ENCODE peak calls at places on chromosome 5, in ten cellular contexts. F is adrenal gland, R is A673, S is heart left ventricle, B is stomach, U is cardiac muscle cell, I is sigmoid colon, A is transverse colon, Q is suprapubic skin, W is breast epithelium. P is an unnamed sample.

GRCh38 chr5:152369298-152369697 is 35.8 kb downstream of the NMUR2 start:
- DNase-seq in S (no peak), A (no peak), R (no peak), Q (no peak), W (no peak), U (no peak), I (no peak), B (no peak), F (no peak), P (no peak)

GRCh38 chr5:128276537-128277216 is 193.1 kb downstream of the SLC12A2 start:
- DNase-seq in W (no peak), U (no peak), Q (no peak), F (no peak), A (no peak), R (no peak), B (no peak), S (no peak), I (no peak), P (no peak)

GRCh38 chr5:73497537-73498056 is 645 bp upstream of the BTF3 start:
- DNase-seq in W (no peak), U (no peak), S (no peak), I (no peak), F (no peak), R (peak; percentile 27), Q (no peak), A (no peak), B (no peak), P (no peak)

GRCh38 chr5:73296772-73297171 is 123.8 kb downstream of the TMEM174 start:
- DNase-seq in S (no peak), U (no peak), A (no peak), R (no peak), W (no peak), F (no peak), Q (no peak), B (no peak), I (no peak), P (no peak)

GRCh38 chr5:139752506-139753350 is 42.9 kb upstream of the PSD2 start:
- DNase-seq in U (no peak), F (no peak), I (no peak), W (no peak), A (no peak), S (no peak), R (peak; percentile 64), Q (no peak), B (no peak), P (no peak)

GRCh38 chr5:147789820-147790219 is 7.3 kb upstream of the JAKMIP2 start:
- DNase-seq in B (no peak), A (no peak), S (no peak), I (no peak), R (no peak), W (no peak), F (peak; percentile 57), Q (no peak), U (no peak), P (no peak)

GRCh38 chr5:89211836-89212235 is 328.9 kb upstream of the MEF2C start:
- DNase-seq in W (no peak), R (no peak), A (no peak), I (no peak), U (no peak), B (no peak), S (no peak), Q (no peak), F (no peak), P (no peak)

GRCh38 chr5:179135441-179136215 is 75.5 kb downstream of the ZNF354C start:
- DNase-seq in A (no peak), Q (no peak), B (no peak), U (no peak), F (no peak), R (no peak), S (no peak), I (no peak), W (no peak), P (no peak)

GRCh38 chr5:100760700-100761099 is 142.4 kb downstream of the ST8SIA4 start:
- DNase-seq in R (no peak), F (no peak), A (no peak), U (peak; percentile 2), I (no peak), S (no peak), Q (no peak), W (no peak), B (no peak), P (no peak)

GRCh38 chr5:69414885-69415583 is at the start of gene MARVELD2:
- DNase-seq in S (peak; percentile 69), A (peak; percentile 94), F (peak; percentile 79), I (no peak), B (peak; percentile 96), W (peak; percentile 88), U (peak; percentile 76), R (no peak), Q (peak; percentile 74), P (peak; percentile 30)

GRCh38 chr5:58985759-58986158 is 402.9 kb downstream of the RAB3C start:
- DNase-seq in F (no peak), R (no peak), I (no peak), W (no peak), S (no peak), A (no peak), B (no peak), Q (no peak), U (no peak), P (no peak)

GRCh38 chr5:149403923-149404745 is 25.0 kb upstream of the IL17B start:
- DNase-seq in A (no peak), U (no peak), I (peak; percentile 55), R (peak; percentile 50), Q (no peak), B (no peak), W (no peak), S (no peak), F (no peak), P (no peak)

GRCh38 chr5:58503634-58504033 is 12.4 kb downstream of the GAPT start:
- DNase-seq in S (no peak), B (no peak), I (no peak), U (no peak), W (no peak), A (no peak), F (no peak), R (no peak), Q (no peak), P (no peak)

GRCh38 chr5:119706049-119706448 is 76.7 kb downstream of the FAM170A start:
- DNase-seq in W (no peak), B (no peak), U (no peak), R (no peak), S (no peak), A (peak; percentile 44), F (no peak), I (no peak), Q (no peak), P (no peak)

GRCh38 chr5:168770996-168771395 is 191.8 kb upstream of the PANK3 start:
- DNase-seq in B (no peak), I (no peak), Q (no peak), F (peak; percentile 14), S (no peak), W (no peak), U (no peak), A (no peak), R (no peak), P (no peak)
- H3K36me3 ChIP-seq in B (peaks cover 10% of the 10 kb centered on the region), I (peaks cover 58% of the 10 kb centered on the region), Q (peaks cover 13% of the 10 kb centered on the region), F (no peaks in the 10 kb centered on the region), S (no peaks in the 10 kb centered on the region), W (no peaks in the 10 kb centered on the region), U (peaks cover 5% of the 10 kb centered on the region), A (no peaks in the 10 kb centered on the region), R (no peaks in the 10 kb centered on the region), P (no peaks in the 10 kb centered on the region)

DNA sequence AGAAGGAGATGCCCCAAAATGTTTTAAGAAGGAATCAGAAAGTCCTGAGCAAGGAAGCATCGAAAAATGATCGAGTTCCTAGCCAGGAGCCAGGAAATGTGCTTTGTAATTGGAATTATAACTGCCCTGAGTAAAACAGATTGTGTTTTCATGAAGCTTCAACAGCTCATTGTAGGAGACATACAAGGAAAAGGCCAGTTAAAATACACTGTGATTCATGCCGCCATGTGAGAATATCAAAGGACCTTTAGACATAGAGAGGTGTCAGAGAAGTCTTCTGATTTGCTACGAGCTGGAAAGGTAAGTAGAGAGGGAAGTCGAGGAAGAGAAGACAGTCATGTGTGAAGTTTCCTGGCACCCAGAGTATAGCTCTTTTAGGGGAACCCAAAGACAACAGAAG is 60.9 kb downstream of the NR3C1 start:
- DNase-seq in S (no peak), B (no peak), A (no peak), I (no peak), U (no peak), Q (no peak), F (no peak), R (no peak), W (no peak), P (no peak)
- H3K4me1 ChIP-seq in S (peaks cover 90% of the 10 kb centered on the region), B (peaks cover 72% of the 10 kb centered on the region), A (peaks cover 7% of the 10 kb centered on the region), I (no peaks in the 10 kb centered on the region), U (peaks cover 1% of the 10 kb centered on the region), Q (peaks cover 29% of the 10 kb centered on the region), F (no peaks in the 10 kb centered on the region), R (peaks cover 18% of the 10 kb centered on the region), W (no peaks in the 10 kb centered on the region), P (peaks cover 44% of the 10 kb centered on the region)

GRCh38 chr5:98880598-98880997 is 48.2 kb downstream of the CHD1 start:
- DNase-seq in U (no peak), F (no peak), R (no peak), Q (no peak), A (no peak), S (no peak), W (no peak), B (no peak), I (no peak), P (no peak)

GRCh38 chr5:98872679-98873078 is 56.1 kb downstream of the CHD1 start:
- DNase-seq in S (no peak), W (no peak), F (peak; percentile 44), U (no peak), Q (no peak), R (no peak), A (no peak), B (no peak), I (no peak), P (no peak)

GRCh38 chr5:98880151-98880550 is 48.7 kb downstream of the CHD1 start:
- DNase-seq in I (no peak), F (no peak), B (no peak), A (no peak), S (no peak), U (no peak), W (no peak), Q (no peak), R (no peak), P (no peak)

DNA sequence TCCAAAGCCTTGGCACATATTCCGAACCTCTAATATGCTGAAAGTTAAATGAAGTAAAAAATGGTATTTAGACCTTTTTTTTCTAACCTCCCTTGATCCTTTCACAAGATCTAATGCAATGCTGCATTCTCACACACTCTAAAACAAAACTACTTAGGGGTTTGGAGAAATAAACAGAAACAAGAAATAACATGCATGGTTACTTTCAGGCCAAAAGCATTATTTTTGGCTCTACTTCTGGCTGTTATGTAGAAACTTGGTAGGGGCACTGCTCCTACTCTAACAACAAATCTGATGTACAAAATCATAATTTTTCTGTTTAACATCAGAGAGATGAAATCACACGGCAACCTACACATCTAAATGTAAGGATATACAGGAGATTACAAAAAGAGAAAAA is 51.2 kb downstream of the CHD1 start:
- DNase-seq in U (no peak), Q (no peak), A (no peak), S (no peak), W (no peak), B (no peak), R (no peak), F (no peak), I (no peak), P (no peak)
- H3K36me3 ChIP-seq in U (peaks cover 80% of the 10 kb centered on the region), Q (peaks cover 85% of the 10 kb centered on the region), A (peaks cover 86% of the 10 kb centered on the region), S (peaks cover 100% of the 10 kb centered on the region), W (no peaks in the 10 kb centered on the region), B (peaks cover 95% of the 10 kb centered on the region), R (peaks cover 83% of the 10 kb centered on the region), F (no peaks in the 10 kb centered on the region), I (peaks cover 99% of the 10 kb centered on the region), P (peaks cover 91% of the 10 kb centered on the region)

GRCh38 chr5:143355710-143356109 is 47.8 kb downstream of the NR3C1 start:
- DNase-seq in R (peak; percentile 80), U (peak; percentile 9), Q (peak; percentile 81), S (peak; percentile 71), F (peak; percentile 83), W (peak; percentile 56), A (peak; percentile 46), B (peak; percentile 67), I (peak; percentile 82), P (no peak)
- H3K4me1 ChIP-seq in R (peaks cover 7% of the 10 kb centered on the region), U (no peaks in the 10 kb centered on the region), Q (peaks cover 57% of the 10 kb centered on the region), S (peaks cover 65% of the 10 kb centered on the region), F (peaks cover 18% of the 10 kb centered on the region), W (no peaks in the 10 kb centered on the region), A (peaks cover 20% of the 10 kb centered on the region), B (peaks cover 77% of the 10 kb centered on the region), I (no peaks in the 10 kb centered on the region), P (peaks cover 93% of the 10 kb centered on the region)

P was measured in Karpas-422.